ENCODE peak calls at places on chromosome 19, in nine cellular contexts. E is H1, V is ascending aorta, M is neural crest cell, N is fibroblast of pulmonary artery, T is WTC11, Q is type B pancreatic cell, U is fibroblast of lung, G is cardiac fibroblast. W is an unnamed sample.

GRCh38 chr19:51921949-51922348 is 5.3 kb upstream of the ZNF613 start:
- DNase-seq in E (no peak), V (no peak), M (no peak), N (no peak), T (no peak), Q (no peak), U (no peak), G (peak), W (no peak)

GRCh38 chr19:6720369-6721112 is at the start of gene C3:
- DNase-seq in E (no peak), V (peak), M (no peak), N (peak), T (no peak), Q (no peak), U (peak), G (peak), W (peak)

GRCh38 chr19:43525836-43526771 is 897 bp downstream of the ETHE1 start:
- DNase-seq in E (peak), V (no peak), M (no peak), N (no peak), T (peak), Q (no peak), U (no peak), G (no peak), W (no peak)

GRCh38 chr19:34960103-34960805 is 3.8 kb downstream of the ZNF792 start:
- DNase-seq in E (peak), V (no peak), M (no peak), N (peak), T (no peak), Q (peak), U (no peak), G (peak), W (no peak)

GRCh38 chr19:1857648-1858326 is 5.6 kb downstream of the KLF16 start:
- DNase-seq in E (no peak), V (no peak), M (no peak), N (no peak), T (no peak), Q (no peak), U (no peak), G (no peak), W (no peak)

GRCh38 chr19:55681131-55682087 is 6.4 kb downstream of the EPN1 start:
- DNase-seq in E (no peak), V (no peak), M (no peak), N (no peak), T (no peak), Q (no peak), U (peak), G (no peak), W (no peak)

GRCh38 chr19:42693760-42694350 is 46.4 kb downstream of the PSG3 start:
- DNase-seq in E (no peak), V (no peak), M (no peak), N (peak), T (peak), Q (no peak), U (peak), G (peak), W (no peak)

GRCh38 chr19:5112175-5112574 is 143.3 kb downstream of the KDM4B start:
- DNase-seq in E (no peak), V (no peak), M (no peak), N (no peak), T (no peak), Q (no peak), U (no peak), G (no peak), W (no peak)

GRCh38 chr19:35248310-35249145 is at the start of gene LSR:
- DNase-seq in E (peak), V (no peak), M (no peak), N (no peak), T (peak), Q (peak), U (no peak), G (no peak), W (no peak)

GRCh38 chr19:49064768-49065611 is at the start of gene NTF4:
- DNase-seq in E (peak), V (no peak), M (peak), N (peak), T (peak), Q (peak), U (no peak), G (no peak), W (no peak)

GRCh38 chr19:8254286-8255001 is 45.3 kb downstream of the CERS4 start:
- DNase-seq in E (no peak), V (no peak), M (no peak), N (no peak), T (no peak), Q (no peak), U (no peak), G (no peak), W (no peak)

GRCh38 chr19:6753178-6754031 is 13.8 kb downstream of the SH2D3A start:
- DNase-seq in E (peak), V (peak), M (peak), N (peak), T (peak), Q (peak), U (peak), G (peak), W (peak)

GRCh38 chr19:49565261-49565660 is 15.1 kb downstream of the NOSIP start:
- DNase-seq in E (no peak), V (peak), M (no peak), N (peak), T (no peak), Q (no peak), U (peak), G (peak), W (no peak)

GRCh38 chr19:2193807-2194206 is 30.1 kb downstream of the DOT1L start:
- DNase-seq in E (no peak), V (no peak), M (no peak), N (no peak), T (no peak), Q (no peak), U (no peak), G (no peak), W (no peak)

GRCh38 chr19:6278740-6279619 is 795 bp downstream of the MLLT1 start:
- DNase-seq in E (peak), V (no peak), M (no peak), N (no peak), T (no peak), Q (no peak), U (no peak), G (no peak), W (no peak)

GRCh38 chr19:9323557-9323918 is 441 bp upstream of the ZNF559 start:
- DNase-seq in E (no peak), V (peak), M (no peak), N (peak), T (peak), Q (no peak), U (peak), G (peak), W (no peak)

GRCh38 chr19:32921624-32922023 is 50.1 kb downstream of the CEP89 start:
- DNase-seq in E (no peak), V (no peak), M (no peak), N (no peak), T (no peak), Q (no peak), U (no peak), G (no peak), W (no peak)

GRCh38 chr19:22332924-22333323 is 46.7 kb downstream of the ZNF729 start:
- DNase-seq in E (no peak), V (no peak), M (no peak), N (no peak), T (no peak), Q (no peak), U (no peak), G (peak), W (no peak)

GRCh38 chr19:21604351-21604926 is 99.0 kb downstream of the ZNF429 start:
- DNase-seq in E (peak), V (no peak), M (no peak), N (no peak), T (no peak), Q (no peak), U (peak), G (peak), W (no peak)

GRCh38 chr19:49690073-49690655 is 752 bp upstream of the CPT1C start:
- DNase-seq in E (no peak), V (no peak), M (no peak), N (no peak), T (no peak), Q (no peak), U (no peak), G (no peak), W (no peak)

GRCh38 chr19:1266818-1267440 is 2.2 kb upstream of the CIRBP start:
- DNase-seq in E (peak), V (peak), M (peak), N (peak), T (peak), Q (no peak), U (peak), G (no peak), W (no peak)

GRCh38 chr19:6103217-6103644 is 7.1 kb downstream of the RFX2 start:
- DNase-seq in E (no peak), V (peak), M (no peak), N (peak), T (no peak), Q (no peak), U (peak), G (peak), W (peak)

DNA sequence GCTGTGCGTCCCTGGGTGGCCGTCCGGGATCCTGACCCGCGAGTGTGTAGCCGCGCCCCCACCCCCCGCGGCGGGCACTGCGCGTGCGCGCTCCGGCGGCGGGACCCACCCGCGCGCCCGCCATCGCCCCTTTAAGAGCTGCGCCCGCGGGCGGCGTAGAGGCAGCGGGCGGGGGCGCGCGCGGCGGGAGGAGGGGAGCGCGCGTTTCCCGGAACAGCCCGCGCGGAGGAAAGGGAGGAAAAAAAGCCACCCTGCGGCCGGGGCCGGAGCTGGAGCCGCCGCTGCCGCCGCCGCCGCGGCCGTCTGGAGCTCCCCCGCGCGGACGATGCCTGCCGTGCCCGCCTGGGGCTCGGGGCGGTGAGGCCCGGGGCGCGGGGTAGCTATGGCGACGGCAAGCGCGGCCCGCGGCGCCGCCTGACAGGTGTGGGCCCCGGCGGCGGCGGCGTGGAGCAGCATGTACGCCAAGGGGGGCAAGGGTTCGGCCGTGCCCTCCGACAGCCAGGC is at the start of gene SSBP4:
- DNase-seq in E (peak), V (peak), M (peak), N (peak), T (peak), Q (no peak), U (peak), G (peak), W (no peak)
- TF ChIP-seq CTCF in E (peak), V (no peak), M (peak), N (no peak), T (no peak), Q (peak), U (no peak), G (no peak), W (no peak)

GRCh38 chr19:46728693-46729339 is 11.9 kb upstream of the PRKD2 start:
- DNase-seq in E (peak), V (no peak), M (peak), N (peak), T (peak), Q (no peak), U (peak), G (peak), W (peak)
- TF ChIP-seq CTCF in E (peak), V (peak), M (peak), N (peak), T (peak), Q (peak), U (peak), G (peak), W (no peak)

GRCh38 chr19:44988896-44989563 is 12.2 kb upstream of the RELB start:
- DNase-seq in E (peak), V (peak), M (peak), N (peak), T (peak), Q (no peak), U (peak), G (peak), W (peak)
- TF ChIP-seq CTCF in E (peak), V (peak), M (peak), N (peak), T (peak), Q (peak), U (peak), G (peak), W (no peak)

GRCh38 chr19:20079487-20079886 is 1.7 kb downstream of the ZNF90 start:
- DNase-seq in E (no peak), V (no peak), M (no peak), N (peak), T (no peak), Q (no peak), U (peak), G (peak), W (no peak)
- TF ChIP-seq CTCF in E (no peak), V (no peak), M (no peak), N (no peak), T (no peak), Q (no peak), U (no peak), G (no peak), W (no peak)

GRCh38 chr19:40807147-40808020 is 8.4 kb downstream of the EGLN2 start:
- DNase-seq in E (peak), V (no peak), M (no peak), N (no peak), T (peak), Q (no peak), U (no peak), G (no peak), W (no peak)
- TF ChIP-seq CTCF in E (peak), V (peak), M (peak), N (peak), T (no peak), Q (peak), U (no peak), G (peak), W (no peak)